ENCODE peak calls at places on chromosome 5, in eight cellular contexts. Z, O, G, T, F, W, Y and A are unnamed samples.
A peak's percentile ranks its signal among the peaks of the same experiment; 100 is the strongest.

GRCh38 chr5:121029536-121030245 is 565.6 kb downstream of the PRR16 start:
- DNase-seq in Y (no peak), O (no peak), F (no peak), G (no peak), Z (no peak), W (peak; percentile 48), T (no peak), A (peak; percentile 65)

GRCh38 chr5:159916841-159917761 is 819 bp downstream of the ADRA1B start:
- DNase-seq in F (no peak), W (no peak), T (no peak), Z (no peak), Y (no peak), G (no peak), O (no peak), A (no peak)

GRCh38 chr5:43121565-43122484 is 1.1 kb downstream of the ZNF131 start:
- DNase-seq in Z (no peak), G (peak; percentile 75), T (no peak), O (peak; percentile 56), F (no peak), W (peak; percentile 76), Y (peak; percentile 37), A (peak; percentile 56)

GRCh38 chr5:137735531-137736284 is at the start of gene KLHL3:
- DNase-seq in F (peak; percentile 64), T (peak; percentile 21), W (peak; percentile 53), Y (peak; percentile 60), G (peak; percentile 25), O (peak; percentile 40), Z (peak; percentile 97), A (peak; percentile 28)

GRCh38 chr5:158522001-158522400 is 577.7 kb downstream of the EBF1 start:
- DNase-seq in G (peak; percentile 34), Z (no peak), Y (peak; percentile 4), T (no peak), F (no peak), W (peak; percentile 69), O (peak; percentile 73), A (peak; percentile 69)

GRCh38 chr5:158390556-158390955 is 531.6 kb upstream of the CLINT1 start:
- DNase-seq in O (peak; percentile 90), T (no peak), Z (no peak), Y (peak; percentile 86), W (peak; percentile 92), G (peak; percentile 17), F (no peak), A (peak; percentile 59)

GRCh38 chr5:135040331-135041144 is 6.5 kb upstream of the PITX1 start:
- DNase-seq in F (peak; percentile 49), T (no peak), G (no peak), W (no peak), O (no peak), Y (no peak), Z (peak; percentile 83), A (no peak)

GRCh38 chr5:15645376-15645775 is 145.4 kb downstream of the FBXL7 start:
- DNase-seq in F (no peak), T (no peak), G (peak; percentile 12), Y (peak; percentile 12), W (peak; percentile 59), O (no peak), Z (no peak), A (peak; percentile 57)

GRCh38 chr5:179131321-179131835 is 71.2 kb downstream of the ZNF354C start:
- DNase-seq in T (no peak), F (no peak), Y (no peak), G (no peak), Z (no peak), O (no peak), W (no peak), A (no peak)

GRCh38 chr5:54889826-54890225 is 95.6 kb downstream of the ESM1 start:
- DNase-seq in O (peak; percentile 76), W (peak; percentile 47), F (no peak), Y (peak; percentile 35), T (no peak), G (peak; percentile 24), Z (no peak), A (peak; percentile 94)

GRCh38 chr5:150179221-150179620 is 10.6 kb upstream of the SLC6A7 start:
- DNase-seq in Y (no peak), Z (no peak), F (no peak), W (no peak), G (no peak), O (no peak), T (no peak), A (no peak)

GRCh38 chr5:153402550-153402949 is 87.9 kb upstream of the GRIA1 start:
- DNase-seq in O (no peak), Z (no peak), F (no peak), G (peak; percentile 63), T (no peak), Y (no peak), W (peak; percentile 45), A (peak; percentile 80)

GRCh38 chr5:392431-392988 is 50.5 kb upstream of the EXOC3 start:
- DNase-seq in F (no peak), O (no peak), T (no peak), G (no peak), W (no peak), Y (no peak), Z (peak; percentile 63), A (peak; percentile 49)

DNA sequence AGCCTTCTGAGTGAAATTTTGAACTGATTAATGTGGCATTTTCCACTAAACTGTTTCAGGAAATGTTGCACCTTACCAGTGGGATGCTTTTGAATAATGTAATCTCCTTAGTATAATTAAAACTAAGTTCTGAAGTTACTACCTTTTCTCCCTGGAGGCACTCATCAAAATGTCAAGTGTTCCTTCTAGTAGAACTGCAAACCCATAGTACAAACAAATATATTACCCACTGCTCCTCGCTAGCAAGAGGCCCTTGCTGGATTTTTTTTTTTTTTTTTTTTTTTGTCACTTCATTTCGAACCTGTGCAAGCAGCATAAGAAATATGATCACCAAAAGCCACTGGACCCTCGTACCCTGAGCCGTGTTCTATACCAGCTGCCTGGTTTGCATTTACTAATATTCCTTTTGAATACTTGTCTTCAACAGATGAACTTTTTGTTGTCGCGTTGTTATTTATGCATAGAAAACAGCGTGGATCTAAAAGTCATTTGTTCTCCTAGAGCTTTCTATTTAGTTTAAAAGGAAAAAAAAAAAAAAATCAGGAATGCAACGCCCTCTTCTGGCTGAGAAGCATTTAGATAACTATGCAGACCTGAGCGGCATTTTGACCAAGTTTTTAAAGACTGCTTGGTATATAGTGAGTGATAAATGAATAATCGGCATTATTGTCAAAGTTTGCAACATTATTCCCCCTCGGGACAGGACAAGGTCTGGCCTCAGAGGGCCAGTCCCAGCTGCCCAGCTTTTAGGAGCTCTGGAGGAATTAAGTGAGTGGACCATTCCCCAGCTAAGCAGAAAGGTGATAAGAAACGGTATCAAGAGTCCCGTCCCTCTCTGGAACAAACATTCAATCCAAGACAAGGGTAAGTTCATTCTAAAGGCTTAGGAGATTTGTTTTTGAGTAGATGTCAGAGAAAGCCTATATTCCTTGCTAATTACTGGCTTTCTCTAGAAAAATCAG is 162.5 kb upstream of the KIF2A start:
- DNase-seq in T (no peak), W (peak; percentile 41), Z (peak; percentile 44), O (peak; percentile 57), G (peak; percentile 41), F (no peak), Y (no peak), A (peak; percentile 19)
- H3K4me3 ChIP-seq in T (peak overlapping the region; percentile 10), W (no peak overlapping the region), Z (no peak overlapping the region), O (peak overlapping the region; percentile 7), G (no peak overlapping the region), F (no peak overlapping the region), Y (no peak overlapping the region), A (no peak overlapping the region)

GRCh38 chr5:101943784-101944183 is 352.3 kb downstream of the SLCO4C1 start:
- DNase-seq in T (no peak), W (no peak), Z (no peak), O (no peak), G (no peak), Y (no peak), F (no peak), A (no peak)

GRCh38 chr5:101937041-101937440 is 359.0 kb downstream of the SLCO4C1 start:
- DNase-seq in T (no peak), O (no peak), Y (no peak), W (no peak), Z (no peak), F (no peak), G (no peak), A (no peak)

DNA sequence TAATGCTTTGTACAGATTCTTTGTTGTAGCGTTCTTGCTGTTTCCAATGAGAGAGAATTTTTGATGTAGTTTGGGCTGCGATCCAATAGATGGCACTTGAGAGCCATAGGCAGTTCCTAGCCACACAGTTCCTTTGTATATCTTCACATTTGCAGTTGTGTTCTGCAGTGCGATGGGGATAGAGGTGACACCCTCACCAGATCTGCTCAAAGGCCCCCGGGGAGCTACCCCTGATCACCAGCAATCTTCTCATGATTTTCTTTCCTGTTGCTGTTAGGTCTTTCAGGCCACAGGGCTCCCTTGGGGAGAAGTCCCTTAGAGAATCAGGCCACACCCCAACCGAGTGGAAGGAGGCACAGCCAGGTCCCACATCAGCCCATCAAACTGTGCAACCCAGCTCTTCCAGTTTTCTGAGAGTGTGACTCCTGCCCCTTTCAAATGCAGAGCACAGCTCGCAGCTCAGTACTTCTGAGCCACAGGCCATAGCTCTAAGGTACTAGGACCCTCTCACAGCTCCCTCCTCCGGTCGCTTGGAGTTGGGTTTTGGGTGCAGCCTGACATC is 353.7 kb downstream of the SLCO4C1 start:
- DNase-seq in G (no peak), O (no peak), Y (peak; percentile 20), Z (peak; percentile 67), W (peak; percentile 1), T (no peak), F (no peak), A (no peak)
- TF ChIP-seq CTCF in G (no peak), O (peak; percentile 9), Y (peak; percentile 68), Z (peak; percentile 83), W (peak; percentile 14), T (no peak), F (peak; percentile 32), A (no peak)

GRCh38 chr5:36902353-36902752 is 25.8 kb downstream of the NIPBL start:
- DNase-seq in T (no peak), G (no peak), W (no peak), Y (no peak), Z (no peak), O (no peak), F (no peak), A (no peak)
- H3K4me3 ChIP-seq in T (no peak overlapping the region), G (no peak overlapping the region), W (no peak overlapping the region), Y (no peak overlapping the region), Z (no peak overlapping the region), O (no peak overlapping the region), F (no peak overlapping the region), A (no peak overlapping the region)

GRCh38 chr5:173486355-173486754 is 130.1 kb downstream of the BOD1 start:
- DNase-seq in Y (no peak), G (peak; percentile 20), Z (peak; percentile 14), O (no peak), T (no peak), W (no peak), F (no peak), A (no peak)

GRCh38 chr5:173487296-173487695 is 129.2 kb downstream of the BOD1 start:
- DNase-seq in G (no peak), Z (peak; percentile 19), O (no peak), T (no peak), F (no peak), W (no peak), Y (no peak), A (no peak)

GRCh38 chr5:173483160-173483559 is 133.3 kb downstream of the BOD1 start:
- DNase-seq in Z (no peak), F (no peak), Y (no peak), G (no peak), O (no peak), W (no peak), T (no peak), A (no peak)

GRCh38 chr5:173486826-173487225 is 129.6 kb downstream of the BOD1 start:
- DNase-seq in Z (peak; percentile 11), W (no peak), G (peak; percentile 18), O (peak; percentile 33), T (no peak), Y (no peak), F (no peak), A (no peak)

GRCh38 chr5:173484569-173484968 is 131.9 kb downstream of the BOD1 start:
- DNase-seq in G (no peak), T (no peak), Z (no peak), Y (no peak), O (no peak), W (no peak), F (no peak), A (no peak)
- TF ChIP-seq CTCF in G (peak; percentile 4), T (no peak), Z (no peak), Y (no peak), O (no peak), W (no peak), F (no peak), A (no peak)